ENCODE peak calls at places on chromosomes 4 and X, in seven cellular contexts. C, B, I, H, A, N and E are unnamed samples.

GRCh38 chrX:153885968-153886903 is at the start of gene L1CAM:
- DNase-seq in B (peak), C (no peak), A (no peak), H (no peak), I (no peak), N (no peak), E (no peak)

GRCh38 chr4:87268401-87268800 is 48.0 kb upstream of the KLHL8 start:
- DNase-seq in H (no peak), I (no peak), C (no peak), B (no peak), N (no peak), A (no peak), E (peak)

GRCh38 chr4:138308421-138308820 is 66.3 kb upstream of the SLC7A11 start:
- DNase-seq in A (no peak), N (no peak), C (peak), H (no peak), B (no peak), I (no peak), E (no peak)

GRCh38 chr4:10032625-10033024 is 11.3 kb upstream of the SLC2A9 start:
- DNase-seq in C (peak), N (no peak), A (no peak), I (no peak), H (no peak), B (no peak), E (no peak)

GRCh38 chr4:122331195-122331594 is 47.6 kb upstream of the ADAD1 start:
- DNase-seq in A (no peak), N (no peak), B (no peak), I (no peak), C (no peak), H (no peak), E (no peak)

GRCh38 chrX:154739952-154740351 is 10.9 kb downstream of the GAB3 start:
- DNase-seq in I (no peak), N (no peak), C (no peak), A (no peak), H (no peak), B (no peak), E (no peak)

GRCh38 chr4:6749340-6750171 is 33.0 kb upstream of the KIAA0232 start:
- DNase-seq in C (peak), I (no peak), H (peak), B (no peak), A (no peak), N (no peak), E (no peak)

GRCh38 chr4:10647811-10648210 is 36.8 kb downstream of the CLNK start:
- DNase-seq in H (no peak), C (no peak), B (no peak), I (no peak), N (no peak), A (no peak), E (no peak)

GRCh38 chrX:66915893-66916292 is 277.0 kb upstream of the EDA2R start:
- DNase-seq in A (no peak), B (no peak), N (no peak), I (no peak), H (no peak), C (no peak), E (no peak)

GRCh38 chr4:8665406-8666360 is 73.1 kb downstream of the CPZ start:
- DNase-seq in N (no peak), I (no peak), H (no peak), A (no peak), C (peak), B (no peak), E (no peak)

GRCh38 chrX:104112326-104112951 is at the start of gene ZCCHC18:
- DNase-seq in A (peak), I (peak), N (no peak), H (peak), B (peak), C (peak), E (peak)